ENCODE peak calls at places on chromosomes 3 and 15, in four cellular contexts. One of them, this sample, is unnamed.
A peak's percentile ranks its signal among the peaks of the same experiment; 100 is the strongest.

GRCh38 chr3:178310833-178311380 is 225.3 kb upstream of the KCNMB2 start:
- DNase-seq in testis: no peak
- DNase-seq in IMR-90: no peak
- DNase-seq in HCT116: no peak
- DNase-seq in this sample: no peak

GRCh38 chr15:99000001-99000590 is 7.5 kb downstream of the PGPEP1L start:
- DNase-seq in HCT116: no peak
- DNase-seq in IMR-90: no peak
- DNase-seq in testis: no peak
- DNase-seq in this sample: no peak

GRCh38 chr3:66260431-66260830 is 39.6 kb downstream of the SLC25A26 start:
- DNase-seq in HCT116: no peak
- DNase-seq in testis: no peak
- DNase-seq in IMR-90: no peak
- DNase-seq in this sample: no peak

GRCh38 chr3:104360038-104360437 is 1006.7 kb upstream of the ALCAM start:
- DNase-seq in HCT116: no peak
- DNase-seq in IMR-90: no peak
- DNase-seq in testis: no peak
- DNase-seq in this sample: no peak

GRCh38 chr3:186021673-186022362 is 84.0 kb upstream of the TRA2B start:
- DNase-seq in testis: no peak
- DNase-seq in IMR-90: peak; percentile 95
- DNase-seq in HCT116: no peak
- DNase-seq in this sample: no peak

GRCh38 chr3:183980408-183980807 is 37.3 kb downstream of the ABCC5 start:
- DNase-seq in testis: no peak
- DNase-seq in HCT116: no peak
- DNase-seq in IMR-90: no peak
- DNase-seq in this sample: no peak

GRCh38 chr3:183554377-183554776 is 1.1 kb downstream of the KLHL6 start:
- DNase-seq in IMR-90: no peak
- DNase-seq in HCT116: no peak
- DNase-seq in testis: no peak
- DNase-seq in this sample: no peak

GRCh38 chr3:159340877-159341500 is 539.1 kb downstream of the MFSD1 start:
- DNase-seq in IMR-90: no peak
- DNase-seq in HCT116: no peak
- DNase-seq in testis: no peak
- DNase-seq in this sample: no peak

GRCh38 chr3:183224581-183224980 is 28.5 kb upstream of the B3GNT5 start:
- DNase-seq in testis: no peak
- DNase-seq in HCT116: no peak
- DNase-seq in IMR-90: no peak
- DNase-seq in this sample: no peak

GRCh38 chr15:40768492-40769309 is 1.1 kb upstream of the C15orf62 start:
- DNase-seq in HCT116: no peak
- DNase-seq in testis: no peak
- DNase-seq in IMR-90: no peak
- DNase-seq in this sample: no peak

GRCh38 chr3:124976378-124976777 is 41.8 kb upstream of the MUC13 start:
- DNase-seq in HCT116: no peak
- DNase-seq in testis: no peak
- DNase-seq in IMR-90: no peak
- DNase-seq in this sample: no peak

GRCh38 chr3:32238027-32238815 is at the start of gene CMTM8:
- DNase-seq in HCT116: no peak
- DNase-seq in testis: peak; percentile 29
- DNase-seq in IMR-90: no peak
- DNase-seq in this sample: no peak

GRCh38 chr3:129313415-129313982 is 34.8 kb downstream of the HMCES start:
- DNase-seq in testis: no peak
- DNase-seq in IMR-90: peak; percentile 9
- DNase-seq in HCT116: no peak
- DNase-seq in this sample: no peak

GRCh38 chr3:37132334-37132733 is 42.0 kb downstream of the LRRFIP2 start:
- DNase-seq in HCT116: no peak
- DNase-seq in testis: no peak
- DNase-seq in IMR-90: no peak
- DNase-seq in this sample: no peak

GRCh38 chr3:194592798-194593752 is 40.1 kb downstream of the TMEM44 start:
- DNase-seq in testis: no peak
- DNase-seq in HCT116: peak; percentile 91
- DNase-seq in IMR-90: peak; percentile 100
- DNase-seq in this sample: no peak

GRCh38 chr3:11810276-11810675 is 36.4 kb downstream of the TAMM41 start:
- DNase-seq in HCT116: no peak
- DNase-seq in IMR-90: peak; percentile 94
- DNase-seq in testis: no peak
- DNase-seq in this sample: no peak

GRCh38 chr3:124413393-124413792 is 316.9 kb upstream of the UMPS start:
- DNase-seq in HCT116: no peak
- DNase-seq in IMR-90: no peak
- DNase-seq in testis: no peak
- DNase-seq in this sample: no peak

GRCh38 chr15:60720493-60721231 is 241.7 kb upstream of the ICE2 start:
- DNase-seq in testis: no peak
- DNase-seq in HCT116: no peak
- DNase-seq in IMR-90: no peak
- DNase-seq in this sample: no peak

GRCh38 chr3:31116651-31117050 is 222.2 kb upstream of the GADL1 start:
- DNase-seq in IMR-90: peak; percentile 50
- DNase-seq in HCT116: no peak
- DNase-seq in testis: no peak
- DNase-seq in this sample: no peak

GRCh38 chr15:80977627-80978036 is 12.0 kb downstream of the MESD start:
- DNase-seq in testis: peak; percentile 72
- DNase-seq in HCT116: no peak
- DNase-seq in IMR-90: no peak
- DNase-seq in this sample: no peak

GRCh38 chr3:135811597-135811996 is 153.9 kb upstream of the PPP2R3A start:
- DNase-seq in HCT116: no peak
- DNase-seq in IMR-90: no peak
- DNase-seq in testis: no peak
- DNase-seq in this sample: no peak

GRCh38 chr3:197010556-197011351 is 18.9 kb downstream of the MELTF start:
- DNase-seq in IMR-90: no peak
- DNase-seq in HCT116: no peak
- DNase-seq in testis: no peak
- DNase-seq in this sample: no peak

GRCh38 chr3:52879581-52879980 is 17.8 kb downstream of the STIMATE start:
- DNase-seq in IMR-90: no peak
- DNase-seq in HCT116: no peak
- DNase-seq in testis: no peak
- DNase-seq in this sample: no peak

GRCh38 chr3:71478568-71478967 is 105.0 kb downstream of the FOXP1 start:
- DNase-seq in HCT116: no peak
- DNase-seq in IMR-90: peak; percentile 26
- DNase-seq in testis: no peak
- DNase-seq in this sample: no peak

GRCh38 chr15:40297356-40297755 is 10.4 kb downstream of the PLCB2 start:
- DNase-seq in HCT116: no peak
- DNase-seq in testis: no peak
- DNase-seq in IMR-90: no peak
- DNase-seq in this sample: no peak

GRCh38 chr3:8891774-8892173 is 71.5 kb downstream of the RAD18 start:
- DNase-seq in IMR-90: no peak
- DNase-seq in testis: no peak
- DNase-seq in HCT116: no peak
- DNase-seq in this sample: no peak

GRCh38 chr15:94793641-94794040 is 562.3 kb downstream of the MCTP2 start:
- DNase-seq in testis: no peak
- DNase-seq in HCT116: no peak
- DNase-seq in IMR-90: peak; percentile 69
- DNase-seq in this sample: no peak

GRCh38 chr3:124760601-124761000 is 30.3 kb downstream of the UMPS start:
- DNase-seq in IMR-90: peak; percentile 75
- DNase-seq in testis: no peak
- DNase-seq in HCT116: no peak
- DNase-seq in this sample: no peak

GRCh38 chr15:27645672-27646071 is 453.4 kb downstream of the OCA2 start:
- DNase-seq in testis: no peak
- DNase-seq in HCT116: no peak
- DNase-seq in IMR-90: no peak
- DNase-seq in this sample: no peak

GRCh38 chr3:177005718-177006405 is 191.4 kb downstream of the TBL1XR1 start:
- DNase-seq in IMR-90: no peak
- DNase-seq in HCT116: no peak
- DNase-seq in testis: no peak
- DNase-seq in this sample: no peak

GRCh38 chr3:71201939-71202338 is 381.6 kb downstream of the FOXP1 start:
- DNase-seq in IMR-90: peak; percentile 78
- DNase-seq in testis: peak; percentile 81
- DNase-seq in HCT116: no peak
- DNase-seq in this sample: no peak

GRCh38 chr15:101452572-101452971 is 36.9 kb downstream of the PCSK6 start:
- DNase-seq in HCT116: no peak
- DNase-seq in testis: peak; percentile 14
- DNase-seq in IMR-90: no peak
- DNase-seq in this sample: no peak

GRCh38 chr15:101451886-101452285 is 37.6 kb downstream of the PCSK6 start:
- DNase-seq in IMR-90: no peak
- DNase-seq in HCT116: no peak
- DNase-seq in testis: peak; percentile 10
- DNase-seq in this sample: no peak

GRCh38 chr15:101450561-101451145 is 38.9 kb downstream of the PCSK6 start:
- DNase-seq in HCT116: no peak
- DNase-seq in IMR-90: no peak
- DNase-seq in testis: peak; percentile 21
- DNase-seq in this sample: no peak

GRCh38 chr15:101449471-101450425 is 39.8 kb downstream of the PCSK6 start:
- DNase-seq in HCT116: no peak
- DNase-seq in IMR-90: no peak
- DNase-seq in testis: peak; percentile 13
- DNase-seq in this sample: no peak

GRCh38 chr15:101451192-101451799 is 38.2 kb downstream of the PCSK6 start:
- DNase-seq in HCT116: no peak
- DNase-seq in testis: peak; percentile 83
- DNase-seq in IMR-90: no peak
- DNase-seq in this sample: no peak
- TF ChIP-seq POLR2A in HCT116: no peak
- TF ChIP-seq POLR2A in testis: no peak
- TF ChIP-seq POLR2A in IMR-90: no peak
- TF ChIP-seq POLR2A in this sample: no peak

DNA sequence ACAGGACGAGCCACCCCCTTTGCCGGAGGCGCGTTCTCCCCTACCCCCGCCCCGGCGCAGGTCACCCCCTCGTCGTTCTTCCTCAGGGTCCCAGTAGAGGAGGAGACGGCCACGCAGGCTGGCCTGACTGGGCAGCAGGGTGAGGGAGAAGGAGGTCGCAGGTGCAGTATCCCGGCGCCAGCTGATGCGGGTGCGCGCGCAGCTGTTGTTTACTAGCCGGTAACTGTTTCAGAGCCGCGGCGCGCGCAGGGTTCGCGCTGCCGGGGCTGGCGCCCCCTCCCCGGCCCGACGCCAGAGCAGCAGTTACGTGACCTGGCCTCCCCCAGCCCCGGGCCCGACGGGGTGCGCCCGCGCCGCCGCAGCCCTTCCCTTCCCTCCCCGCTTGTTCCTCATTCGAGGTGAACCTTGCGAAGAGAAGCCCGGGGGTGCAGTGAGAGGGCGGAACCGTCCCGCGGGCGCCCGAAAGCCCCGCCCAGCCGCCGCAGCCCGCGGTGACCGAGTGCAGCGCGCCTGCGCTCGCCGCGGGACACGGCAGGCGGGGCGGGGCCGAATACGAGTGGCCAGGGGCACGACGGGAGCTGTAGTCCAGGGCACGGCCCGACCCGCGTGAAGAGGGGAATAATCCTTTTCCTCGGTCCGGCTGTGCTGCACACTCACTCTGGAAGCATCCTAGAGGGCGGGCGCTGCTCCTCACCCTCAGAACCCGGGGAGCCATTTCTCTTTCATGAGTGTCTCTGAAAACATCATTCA is at the start of gene SLC12A6:
- DNase-seq in IMR-90: peak; percentile 93
- DNase-seq in testis: peak; percentile 93
- DNase-seq in HCT116: peak; percentile 65
- DNase-seq in this sample: peak; percentile 79
- TF ChIP-seq POLR2A in IMR-90: no peak
- TF ChIP-seq POLR2A in testis: no peak
- TF ChIP-seq POLR2A in HCT116: no peak
- TF ChIP-seq POLR2A in this sample: peak; percentile 86

GRCh38 chr15:57283774-57284508 is 92.4 kb upstream of the CGNL1 start:
- DNase-seq in testis: no peak
- DNase-seq in IMR-90: peak; percentile 45
- DNase-seq in HCT116: no peak
- DNase-seq in this sample: no peak

GRCh38 chr15:57273366-57273765 is 102.9 kb upstream of the CGNL1 start:
- DNase-seq in IMR-90: no peak
- DNase-seq in testis: no peak
- DNase-seq in HCT116: no peak
- DNase-seq in this sample: no peak

GRCh38 chr15:57281357-57281756 is 94.9 kb upstream of the CGNL1 start:
- DNase-seq in testis: no peak
- DNase-seq in HCT116: no peak
- DNase-seq in IMR-90: no peak
- DNase-seq in this sample: no peak

GRCh38 chr15:57280464-57280863 is 95.8 kb upstream of the CGNL1 start:
- DNase-seq in IMR-90: no peak
- DNase-seq in HCT116: no peak
- DNase-seq in testis: no peak
- DNase-seq in this sample: no peak

DNA sequence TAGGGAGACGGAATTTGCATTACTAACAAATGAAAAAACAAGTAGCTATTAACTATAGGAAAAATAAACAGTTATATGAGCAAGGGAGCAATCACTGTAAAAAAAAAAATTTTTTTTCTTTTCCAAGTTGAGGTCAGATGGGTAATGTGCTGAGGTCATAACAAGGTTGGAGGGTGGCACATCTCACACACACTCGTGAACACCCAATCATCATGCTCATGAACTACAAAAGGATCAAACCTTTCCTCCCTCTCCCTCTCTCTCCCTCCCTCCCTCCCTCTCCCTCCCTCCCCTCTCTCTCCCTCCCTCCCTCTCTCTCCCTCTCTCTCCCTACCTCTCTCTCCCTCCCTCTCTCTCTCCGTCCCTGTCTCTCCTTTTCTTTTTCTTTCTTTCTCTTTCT is 97.9 kb upstream of the CGNL1 start:
- DNase-seq in testis: no peak
- DNase-seq in HCT116: no peak
- DNase-seq in IMR-90: no peak
- DNase-seq in this sample: no peak
- TF ChIP-seq POLR2A in testis: no peak
- TF ChIP-seq POLR2A in HCT116: no peak
- TF ChIP-seq POLR2A in IMR-90: no peak
- TF ChIP-seq POLR2A in this sample: no peak

DNA sequence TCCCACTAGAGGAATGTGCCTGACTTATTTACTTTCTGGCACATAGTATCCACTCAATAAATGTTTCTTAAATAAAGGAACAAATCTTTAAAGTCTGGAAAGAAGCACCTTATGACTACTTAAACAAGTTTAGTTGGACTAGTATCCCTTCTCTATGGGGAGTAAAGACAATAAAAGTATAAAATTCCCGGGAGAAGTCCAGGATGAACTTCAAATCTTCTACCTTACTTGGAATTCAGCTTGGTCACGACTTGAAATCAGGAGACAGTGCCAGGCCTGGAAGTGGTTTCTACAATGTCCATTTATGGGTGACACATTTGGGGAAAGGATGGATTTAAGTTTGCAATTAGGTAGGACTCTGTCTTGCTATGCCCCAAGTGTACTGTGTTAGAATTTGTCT is 196.5 kb downstream of the NR1D2 start:
- DNase-seq in testis: no peak
- DNase-seq in IMR-90: no peak
- DNase-seq in HCT116: no peak
- DNase-seq in this sample: no peak
- TF ChIP-seq POLR2A in testis: no peak
- TF ChIP-seq POLR2A in IMR-90: no peak
- TF ChIP-seq POLR2A in HCT116: no peak
- TF ChIP-seq POLR2A in this sample: no peak